ENCODE peak calls at places on chromosomes 12 and 14, in nine cellular contexts. One of them, this sample, is unnamed.

GRCh38 chr12:53212931-53213330 is 5.9 kb upstream of the ITGB7 start:
- DNase-seq in T-helper 1 cell: no peak
- DNase-seq in activated CD8-positive, alpha-beta T cell treated with anti-CD3 and anti-CD28 coated beads, Interleukin-2, amount 10 ng/mL, durations not matched to agents 7 days and 5 days: no peak
- DNase-seq in AG10803: no peak
- DNase-seq in iPS-NIHi11: no peak
- DNase-seq in stimulated activated CD4-positive, alpha-beta T cell treated with anti-CD3 and anti-CD28 coated beads, Interleukin-15, amount 100 ng/mL, for 24 hours: no peak
- DNase-seq in hippocampal formation: no peak
- DNase-seq in A549: no peak
- DNase-seq in iris pigment epithelial cell: no peak
- DNase-seq in this sample: no peak

GRCh38 chr14:78153069-78153351 is 17.2 kb upstream of the NRXN3 start:
- DNase-seq in iPS-NIHi11: no peak
- DNase-seq in AG10803: no peak
- DNase-seq in iris pigment epithelial cell: peak
- DNase-seq in A549: peak
- DNase-seq in stimulated activated CD4-positive, alpha-beta T cell treated with anti-CD3 and anti-CD28 coated beads, Interleukin-15, amount 100 ng/mL, for 24 hours: no peak
- DNase-seq in T-helper 1 cell: no peak
- DNase-seq in hippocampal formation: no peak
- DNase-seq in activated CD8-positive, alpha-beta T cell treated with anti-CD3 and anti-CD28 coated beads, Interleukin-2, amount 10 ng/mL, durations not matched to agents 7 days and 5 days: no peak
- DNase-seq in this sample: no peak

GRCh38 chr14:72457641-72458040 is 436.3 kb downstream of the DPF3 start:
- DNase-seq in activated CD8-positive, alpha-beta T cell treated with anti-CD3 and anti-CD28 coated beads, Interleukin-2, amount 10 ng/mL, durations not matched to agents 7 days and 5 days: no peak
- DNase-seq in A549: peak
- DNase-seq in iPS-NIHi11: no peak
- DNase-seq in T-helper 1 cell: no peak
- DNase-seq in stimulated activated CD4-positive, alpha-beta T cell treated with anti-CD3 and anti-CD28 coated beads, Interleukin-15, amount 100 ng/mL, for 24 hours: no peak
- DNase-seq in hippocampal formation: no peak
- DNase-seq in AG10803: peak
- DNase-seq in iris pigment epithelial cell: peak
- DNase-seq in this sample: no peak

GRCh38 chr12:23428758-23429157 is 520.7 kb downstream of the SOX5 start:
- DNase-seq in activated CD8-positive, alpha-beta T cell treated with anti-CD3 and anti-CD28 coated beads, Interleukin-2, amount 10 ng/mL, durations not matched to agents 7 days and 5 days: no peak
- DNase-seq in iPS-NIHi11: no peak
- DNase-seq in A549: no peak
- DNase-seq in hippocampal formation: no peak
- DNase-seq in stimulated activated CD4-positive, alpha-beta T cell treated with anti-CD3 and anti-CD28 coated beads, Interleukin-15, amount 100 ng/mL, for 24 hours: no peak
- DNase-seq in T-helper 1 cell: no peak
- DNase-seq in AG10803: no peak
- DNase-seq in iris pigment epithelial cell: no peak
- DNase-seq in this sample: no peak

GRCh38 chr12:92505373-92506340 is 197.1 kb upstream of the PLEKHG7 start:
- DNase-seq in A549: no peak
- DNase-seq in activated CD8-positive, alpha-beta T cell treated with anti-CD3 and anti-CD28 coated beads, Interleukin-2, amount 10 ng/mL, durations not matched to agents 7 days and 5 days: peak
- DNase-seq in AG10803: peak
- DNase-seq in T-helper 1 cell: peak
- DNase-seq in hippocampal formation: peak
- DNase-seq in iPS-NIHi11: peak
- DNase-seq in stimulated activated CD4-positive, alpha-beta T cell treated with anti-CD3 and anti-CD28 coated beads, Interleukin-15, amount 100 ng/mL, for 24 hours: peak
- DNase-seq in iris pigment epithelial cell: peak
- DNase-seq in this sample: peak

GRCh38 chr12:27549231-27549800 is 25.3 kb downstream of the PPFIBP1 start:
- DNase-seq in AG10803: peak
- DNase-seq in hippocampal formation: no peak
- DNase-seq in stimulated activated CD4-positive, alpha-beta T cell treated with anti-CD3 and anti-CD28 coated beads, Interleukin-15, amount 100 ng/mL, for 24 hours: no peak
- DNase-seq in iris pigment epithelial cell: peak
- DNase-seq in T-helper 1 cell: no peak
- DNase-seq in A549: peak
- DNase-seq in activated CD8-positive, alpha-beta T cell treated with anti-CD3 and anti-CD28 coated beads, Interleukin-2, amount 10 ng/mL, durations not matched to agents 7 days and 5 days: no peak
- DNase-seq in iPS-NIHi11: no peak
- DNase-seq in this sample: no peak

GRCh38 chr14:50388256-50388931 is 8.3 kb downstream of the CDKL1 start:
- DNase-seq in iris pigment epithelial cell: no peak
- DNase-seq in stimulated activated CD4-positive, alpha-beta T cell treated with anti-CD3 and anti-CD28 coated beads, Interleukin-15, amount 100 ng/mL, for 24 hours: no peak
- DNase-seq in AG10803: no peak
- DNase-seq in iPS-NIHi11: peak
- DNase-seq in activated CD8-positive, alpha-beta T cell treated with anti-CD3 and anti-CD28 coated beads, Interleukin-2, amount 10 ng/mL, durations not matched to agents 7 days and 5 days: no peak
- DNase-seq in T-helper 1 cell: no peak
- DNase-seq in hippocampal formation: no peak
- DNase-seq in A549: no peak
- DNase-seq in this sample: no peak

GRCh38 chr12:52651726-52652261 is at the start of gene KRT2:
- DNase-seq in iPS-NIHi11: no peak
- DNase-seq in A549: no peak
- DNase-seq in T-helper 1 cell: no peak
- DNase-seq in AG10803: no peak
- DNase-seq in stimulated activated CD4-positive, alpha-beta T cell treated with anti-CD3 and anti-CD28 coated beads, Interleukin-15, amount 100 ng/mL, for 24 hours: no peak
- DNase-seq in iris pigment epithelial cell: no peak
- DNase-seq in hippocampal formation: no peak
- DNase-seq in activated CD8-positive, alpha-beta T cell treated with anti-CD3 and anti-CD28 coated beads, Interleukin-2, amount 10 ng/mL, durations not matched to agents 7 days and 5 days: no peak
- DNase-seq in this sample: no peak

GRCh38 chr12:116666305-116666673 is 71.6 kb downstream of the SPRING1 start:
- DNase-seq in iris pigment epithelial cell: no peak
- DNase-seq in AG10803: no peak
- DNase-seq in hippocampal formation: no peak
- DNase-seq in A549: no peak
- DNase-seq in iPS-NIHi11: peak
- DNase-seq in activated CD8-positive, alpha-beta T cell treated with anti-CD3 and anti-CD28 coated beads, Interleukin-2, amount 10 ng/mL, durations not matched to agents 7 days and 5 days: no peak
- DNase-seq in stimulated activated CD4-positive, alpha-beta T cell treated with anti-CD3 and anti-CD28 coated beads, Interleukin-15, amount 100 ng/mL, for 24 hours: no peak
- DNase-seq in T-helper 1 cell: no peak
- DNase-seq in this sample: no peak

GRCh38 chr14:56310643-56311042 is 192.4 kb downstream of the PELI2 start:
- DNase-seq in iPS-NIHi11: no peak
- DNase-seq in AG10803: peak
- DNase-seq in T-helper 1 cell: no peak
- DNase-seq in A549: no peak
- DNase-seq in iris pigment epithelial cell: peak
- DNase-seq in activated CD8-positive, alpha-beta T cell treated with anti-CD3 and anti-CD28 coated beads, Interleukin-2, amount 10 ng/mL, durations not matched to agents 7 days and 5 days: no peak
- DNase-seq in hippocampal formation: no peak
- DNase-seq in stimulated activated CD4-positive, alpha-beta T cell treated with anti-CD3 and anti-CD28 coated beads, Interleukin-15, amount 100 ng/mL, for 24 hours: no peak
- DNase-seq in this sample: no peak

GRCh38 chr12:98002887-98003493 is 512.4 kb upstream of the TMPO start:
- DNase-seq in activated CD8-positive, alpha-beta T cell treated with anti-CD3 and anti-CD28 coated beads, Interleukin-2, amount 10 ng/mL, durations not matched to agents 7 days and 5 days: peak
- DNase-seq in iPS-NIHi11: peak
- DNase-seq in A549: peak
- DNase-seq in AG10803: peak
- DNase-seq in stimulated activated CD4-positive, alpha-beta T cell treated with anti-CD3 and anti-CD28 coated beads, Interleukin-15, amount 100 ng/mL, for 24 hours: peak
- DNase-seq in hippocampal formation: peak
- DNase-seq in T-helper 1 cell: no peak
- DNase-seq in iris pigment epithelial cell: peak
- DNase-seq in this sample: peak

GRCh38 chr14:99207456-99207855 is 64.5 kb downstream of the BCL11B start:
- DNase-seq in hippocampal formation: no peak
- DNase-seq in AG10803: no peak
- DNase-seq in activated CD8-positive, alpha-beta T cell treated with anti-CD3 and anti-CD28 coated beads, Interleukin-2, amount 10 ng/mL, durations not matched to agents 7 days and 5 days: no peak
- DNase-seq in iris pigment epithelial cell: no peak
- DNase-seq in T-helper 1 cell: no peak
- DNase-seq in A549: no peak
- DNase-seq in iPS-NIHi11: no peak
- DNase-seq in stimulated activated CD4-positive, alpha-beta T cell treated with anti-CD3 and anti-CD28 coated beads, Interleukin-15, amount 100 ng/mL, for 24 hours: no peak
- DNase-seq in this sample: no peak

GRCh38 chr14:96242126-96242525 is 13.9 kb upstream of the BDKRB1 start:
- DNase-seq in T-helper 1 cell: no peak
- DNase-seq in iris pigment epithelial cell: no peak
- DNase-seq in stimulated activated CD4-positive, alpha-beta T cell treated with anti-CD3 and anti-CD28 coated beads, Interleukin-15, amount 100 ng/mL, for 24 hours: no peak
- DNase-seq in iPS-NIHi11: no peak
- DNase-seq in hippocampal formation: no peak
- DNase-seq in activated CD8-positive, alpha-beta T cell treated with anti-CD3 and anti-CD28 coated beads, Interleukin-2, amount 10 ng/mL, durations not matched to agents 7 days and 5 days: no peak
- DNase-seq in A549: no peak
- DNase-seq in AG10803: no peak
- DNase-seq in this sample: no peak

GRCh38 chr12:47990351-47991105 is 13.7 kb downstream of the COL2A1 start:
- DNase-seq in A549: no peak
- DNase-seq in stimulated activated CD4-positive, alpha-beta T cell treated with anti-CD3 and anti-CD28 coated beads, Interleukin-15, amount 100 ng/mL, for 24 hours: peak
- DNase-seq in iris pigment epithelial cell: peak
- DNase-seq in AG10803: no peak
- DNase-seq in activated CD8-positive, alpha-beta T cell treated with anti-CD3 and anti-CD28 coated beads, Interleukin-2, amount 10 ng/mL, durations not matched to agents 7 days and 5 days: peak
- DNase-seq in T-helper 1 cell: peak
- DNase-seq in hippocampal formation: no peak
- DNase-seq in iPS-NIHi11: no peak
- DNase-seq in this sample: peak

This sample was measured in DND-41.